ENCODE peak calls at places on chromosomes 12 and 14, in seven cellular contexts. I is GM13977, G is neural progenitor cell, T is tibial nerve, D is body of pancreas, Z is A549, E is AG09309. H is an unnamed sample.
A peak's percentile ranks its signal among the peaks of the same experiment; 100 is the strongest.

GRCh38 chr12:108553799-108554198 is 7.2 kb downstream of the SART3 start:
- DNase-seq in I (no peak), G (no peak), T (no peak), D (no peak), Z (no peak), E (no peak), H (no peak)

GRCh38 chr12:21527451-21528180 is 1.5 kb downstream of the SPX start:
- DNase-seq in I (peak; percentile 53), G (peak; percentile 86), T (no peak), D (peak; percentile 83), Z (peak; percentile 75), E (no peak), H (peak; percentile 61)

GRCh38 chr14:99481745-99482099 is 513 bp downstream of the CCNK start:
- DNase-seq in I (no peak), G (no peak), T (no peak), D (peak; percentile 13), Z (peak; percentile 39), E (no peak), H (no peak)

GRCh38 chr12:51947597-51947996 is 3.9 kb upstream of the ACVR1B start:
- DNase-seq in I (no peak), G (no peak), T (no peak), D (no peak), Z (no peak), E (no peak), H (no peak)

GRCh38 chr14:100035700-100036099 is 29.5 kb upstream of the EVL start:
- DNase-seq in I (no peak), G (no peak), T (no peak), D (no peak), Z (no peak), E (no peak), H (no peak)

GRCh38 chr12:108332791-108333382 is 6.2 kb downstream of the CMKLR1 start:
- DNase-seq in I (no peak), G (no peak), T (no peak), D (no peak), Z (no peak), E (no peak), H (no peak)

GRCh38 chr14:98782062-98782461 is 489.9 kb downstream of the BCL11B start:
- DNase-seq in I (no peak), G (no peak), T (no peak), D (no peak), Z (no peak), E (no peak), H (no peak)

GRCh38 chr12:53078425-53079225 is 565 bp downstream of the SPRYD3 start:
- DNase-seq in I (no peak), G (no peak), T (no peak), D (peak; percentile 73), Z (no peak), E (no peak), H (no peak)

GRCh38 chr12:91179315-91179714 is 3.3 kb downstream of the DCN start:
- DNase-seq in I (no peak), G (no peak), T (no peak), D (no peak), Z (no peak), E (no peak), H (no peak)

GRCh38 chr12:2323538-2324261 is 270.9 kb downstream of the CACNA1C start:
- DNase-seq in I (no peak), G (no peak), T (no peak), D (no peak), Z (no peak), E (no peak), H (no peak)

GRCh38 chr14:100295376-100296105 is 10.7 kb downstream of the SLC25A29 start:
- DNase-seq in I (peak; percentile 25), G (no peak), T (no peak), D (no peak), Z (no peak), E (no peak), H (no peak)

GRCh38 chr12:8018666-8019581 is 13.6 kb upstream of the FOXJ2 start:
- DNase-seq in I (peak; percentile 53), G (peak; percentile 88), T (no peak), D (peak; percentile 25), Z (no peak), E (no peak), H (peak; percentile 62)

GRCh38 chr12:67710582-67710981 is 62.0 kb downstream of the DYRK2 start:
- DNase-seq in I (no peak), G (no peak), T (no peak), D (peak; percentile 77), Z (peak; percentile 82), E (no peak), H (no peak)

GRCh38 chr12:72368719-72369505 is 96.7 kb downstream of the TRHDE start:
- DNase-seq in I (no peak), G (no peak), T (no peak), D (peak; percentile 78), Z (no peak), E (no peak), H (no peak)

GRCh38 chr14:104223101-104223809 is 84.9 kb downstream of the KIF26A start:
- DNase-seq in I (no peak), G (no peak), T (no peak), D (peak; percentile 62), Z (no peak), E (no peak), H (no peak)

GRCh38 chr12:11746024-11746771 is 96.7 kb downstream of the ETV6 start:
- DNase-seq in I (no peak), G (no peak), T (no peak), D (no peak), Z (peak; percentile 77), E (peak; percentile 81), H (no peak)

GRCh38 chr12:153080-153746 is 60.7 kb downstream of the SLC6A12 start:
- DNase-seq in I (peak; percentile 87), G (peak; percentile 89), T (no peak), D (peak; percentile 58), Z (peak; percentile 79), E (no peak), H (peak; percentile 78)

GRCh38 chr12:18496156-18496555 is 234.8 kb downstream of the PIK3C2G start:
- DNase-seq in I (no peak), G (no peak), T (no peak), D (no peak), Z (no peak), E (no peak), H (no peak)

GRCh38 chr14:103296007-103296406 is 38.0 kb upstream of the EIF5 start:
- DNase-seq in I (no peak), G (no peak), T (no peak), D (no peak), Z (peak; percentile 48), E (no peak), H (no peak)

GRCh38 chr12:1130164-1130563 is 139.1 kb downstream of the ERC1 start:
- DNase-seq in I (no peak), G (no peak), T (no peak), D (peak; percentile 60), Z (peak; percentile 53), E (no peak), H (no peak)

GRCh38 chr12:57471-57980 is 9.0 kb upstream of the IQSEC3 start:
- DNase-seq in I (no peak), G (no peak), T (no peak), D (no peak), Z (no peak), E (no peak), H (no peak)

GRCh38 chr12:62032838-62033237 is 227.4 kb upstream of the USP15 start:
- DNase-seq in I (no peak), G (no peak), T (no peak), D (no peak), Z (no peak), E (no peak), H (no peak)

GRCh38 chr14:47919994-47920393 is 244.6 kb upstream of the MDGA2 start:
- DNase-seq in I (no peak), G (peak; percentile 5), T (no peak), D (no peak), Z (no peak), E (no peak), H (no peak)

DNA sequence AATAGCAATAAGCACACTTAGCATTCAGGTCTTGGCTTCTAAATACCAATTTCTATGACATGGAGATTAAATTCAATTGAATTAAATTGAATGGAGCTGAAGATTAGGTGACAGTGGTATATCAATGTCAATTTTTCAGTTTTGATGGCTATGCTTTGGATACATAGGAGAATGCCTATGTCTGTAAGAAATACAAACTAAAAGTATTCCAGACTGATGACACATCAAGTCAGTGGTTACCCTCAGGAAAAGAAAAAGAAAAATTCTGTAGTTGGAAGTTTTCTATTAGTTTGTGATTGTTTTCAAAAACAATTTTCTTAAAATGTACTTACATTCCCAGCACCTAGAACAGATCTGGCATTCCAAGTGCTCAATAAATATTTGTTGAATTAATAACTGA is 4.9 kb upstream of the DCAF4 start:
- DNase-seq in I (no peak), G (no peak), T (no peak), D (no peak), Z (no peak), E (no peak), H (no peak)
- TF ChIP-seq CTCF in I (no peak), G (no peak), T (no peak), D (no peak), Z (no peak), E (no peak), H (no peak)

GRCh38 chr12:113453330-113453729 is 18.3 kb downstream of the LHX5 start:
- DNase-seq in I (no peak), G (peak; percentile 18), T (no peak), D (no peak), Z (no peak), E (no peak), H (no peak)

GRCh38 chr12:113449839-113450238 is 21.8 kb downstream of the LHX5 start:
- DNase-seq in I (no peak), G (no peak), T (no peak), D (no peak), Z (no peak), E (no peak), H (no peak)

GRCh38 chr12:113448874-113449273 is 22.8 kb downstream of the LHX5 start:
- DNase-seq in I (no peak), G (no peak), T (no peak), D (no peak), Z (no peak), E (no peak), H (no peak)

GRCh38 chr12:113449299-113449698 is 22.4 kb downstream of the LHX5 start:
- DNase-seq in I (no peak), G (no peak), T (no peak), D (no peak), Z (no peak), E (no peak), H (no peak)

GRCh38 chr12:113452458-113452857 is 19.2 kb downstream of the LHX5 start:
- DNase-seq in I (no peak), G (no peak), T (no peak), D (no peak), Z (no peak), E (no peak), H (no peak)
- TF ChIP-seq CTCF in I (no peak), G (no peak), T (no peak), D (no peak), Z (no peak), E (no peak), H (no peak)

GRCh38 chr14:91997492-91997891 is 42.4 kb downstream of the TRIP11 start:
- DNase-seq in I (no peak), G (no peak), T (no peak), D (no peak), Z (no peak), E (no peak), H (no peak)

GRCh38 chr14:91998667-91999570 is 40.9 kb downstream of the TRIP11 start:
- DNase-seq in I (no peak), G (no peak), T (no peak), D (no peak), Z (no peak), E (no peak), H (no peak)

GRCh38 chr14:91996951-91997371 is 42.9 kb downstream of the TRIP11 start:
- DNase-seq in I (peak; percentile 33), G (peak; percentile 62), T (no peak), D (no peak), Z (peak; percentile 51), E (peak; percentile 95), H (no peak)
- TF ChIP-seq CTCF in I (peak; percentile 53), G (peak; percentile 69), T (peak; percentile 47), D (peak; percentile 54), Z (peak; percentile 68), E (peak; percentile 61), H (peak; percentile 62)

GRCh38 chr14:69241577-69241976 is 18.4 kb upstream of the GALNT16 start:
- DNase-seq in I (no peak), G (no peak), T (no peak), D (no peak), Z (no peak), E (no peak), H (no peak)
- TF ChIP-seq CTCF in I (no peak), G (no peak), T (no peak), D (no peak), Z (no peak), E (no peak), H (no peak)